ENCODE peak calls at places on chromosomes 16 and 17, in six cellular contexts. One of them, this sample, is unnamed.

GRCh38 chr17:19760781-19761180 is 12.7 kb upstream of the ALDH3A1 start:
- DNase-seq in uterus: no peak
- DNase-seq in sciatic nerve: no peak
- DNase-seq in H7: no peak
- DNase-seq in mesenchymal stem cell: no peak
- DNase-seq in neural crest cell: no peak
- DNase-seq in this sample: no peak

GRCh38 chr17:6041261-6041660 is 28.9 kb upstream of the WSCD1 start:
- DNase-seq in uterus: no peak
- DNase-seq in sciatic nerve: no peak
- DNase-seq in H7: no peak
- DNase-seq in mesenchymal stem cell: no peak
- DNase-seq in neural crest cell: no peak
- DNase-seq in this sample: no peak

GRCh38 chr16:50826797-50827316 is 85.0 kb downstream of the CYLD start:
- DNase-seq in uterus: no peak
- DNase-seq in sciatic nerve: no peak
- DNase-seq in H7: no peak
- DNase-seq in mesenchymal stem cell: no peak
- DNase-seq in neural crest cell: no peak
- DNase-seq in this sample: no peak

GRCh38 chr17:66214893-66215528 is 14.2 kb downstream of the APOH start:
- DNase-seq in uterus: no peak
- DNase-seq in sciatic nerve: no peak
- DNase-seq in H7: no peak
- DNase-seq in mesenchymal stem cell: no peak
- DNase-seq in neural crest cell: no peak
- DNase-seq in this sample: no peak

GRCh38 chr16:55370762-55371482 is 46.9 kb downstream of the IRX6 start:
- DNase-seq in uterus: no peak
- DNase-seq in sciatic nerve: peak; percentile 79
- DNase-seq in H7: peak; percentile 66
- DNase-seq in mesenchymal stem cell: no peak
- DNase-seq in neural crest cell: peak; percentile 58
- DNase-seq in this sample: peak; percentile 24

GRCh38 chr17:13182854-13183253 is 165.0 kb upstream of the ELAC2 start:
- DNase-seq in uterus: no peak
- DNase-seq in sciatic nerve: no peak
- DNase-seq in H7: peak; percentile 32
- DNase-seq in mesenchymal stem cell: no peak
- DNase-seq in neural crest cell: no peak
- DNase-seq in this sample: no peak

GRCh38 chr17:19366637-19366972 is 4.1 kb upstream of the B9D1 start:
- DNase-seq in uterus: no peak
- DNase-seq in sciatic nerve: no peak
- DNase-seq in H7: no peak
- DNase-seq in mesenchymal stem cell: no peak
- DNase-seq in neural crest cell: no peak
- DNase-seq in this sample: no peak

GRCh38 chr16:84717484-84717883 is 17.7 kb downstream of the USP10 start:
- DNase-seq in uterus: no peak
- DNase-seq in sciatic nerve: no peak
- DNase-seq in H7: no peak
- DNase-seq in mesenchymal stem cell: no peak
- DNase-seq in neural crest cell: no peak
- DNase-seq in this sample: no peak

GRCh38 chr17:55513885-55514590 is 2.8 kb upstream of the SMIM36 start:
- DNase-seq in uterus: peak; percentile 62
- DNase-seq in sciatic nerve: peak; percentile 83
- DNase-seq in H7: peak; percentile 37
- DNase-seq in mesenchymal stem cell: peak; percentile 74
- DNase-seq in neural crest cell: peak; percentile 82
- DNase-seq in this sample: peak; percentile 49

GRCh38 chr16:24116989-24117388 is 139.1 kb upstream of the CACNG3 start:
- DNase-seq in uterus: no peak
- DNase-seq in sciatic nerve: no peak
- DNase-seq in H7: no peak
- DNase-seq in mesenchymal stem cell: no peak
- DNase-seq in neural crest cell: no peak
- DNase-seq in this sample: no peak

GRCh38 chr17:7644768-7645167 is 6.0 kb upstream of the ATP1B2 start:
- DNase-seq in uterus: no peak
- DNase-seq in sciatic nerve: no peak
- DNase-seq in H7: peak; percentile 2
- DNase-seq in mesenchymal stem cell: no peak
- DNase-seq in neural crest cell: no peak
- DNase-seq in this sample: no peak

GRCh38 chr17:13561606-13562270 is 40.0 kb downstream of the HS3ST3A1 start:
- DNase-seq in uterus: peak; percentile 54
- DNase-seq in sciatic nerve: no peak
- DNase-seq in H7: no peak
- DNase-seq in mesenchymal stem cell: no peak
- DNase-seq in neural crest cell: no peak
- DNase-seq in this sample: no peak

GRCh38 chr17:57868007-57868774 is 18.3 kb upstream of the MRPS23 start:
- DNase-seq in uterus: peak; percentile 93
- DNase-seq in sciatic nerve: peak; percentile 85
- DNase-seq in H7: peak; percentile 94
- DNase-seq in mesenchymal stem cell: peak; percentile 90
- DNase-seq in neural crest cell: no peak
- DNase-seq in this sample: peak; percentile 94

GRCh38 chr16:7914738-7915137 is 582.1 kb downstream of the RBFOX1 start:
- DNase-seq in uterus: no peak
- DNase-seq in sciatic nerve: no peak
- DNase-seq in H7: no peak
- DNase-seq in mesenchymal stem cell: no peak
- DNase-seq in neural crest cell: no peak
- DNase-seq in this sample: no peak

GRCh38 chr17:45759761-45760160 is 24.4 kb upstream of the CRHR1 start:
- DNase-seq in uterus: no peak
- DNase-seq in sciatic nerve: no peak
- DNase-seq in H7: no peak
- DNase-seq in mesenchymal stem cell: no peak
- DNase-seq in neural crest cell: no peak
- DNase-seq in this sample: no peak

GRCh38 chr16:65200857-65201256 is 79.0 kb upstream of the CDH11 start:
- DNase-seq in uterus: no peak
- DNase-seq in sciatic nerve: no peak
- DNase-seq in H7: no peak
- DNase-seq in mesenchymal stem cell: peak; percentile 31
- DNase-seq in neural crest cell: no peak
- DNase-seq in this sample: peak; percentile 57

GRCh38 chr17:14790518-14790917 is 474.6 kb downstream of the PMP22 start:
- DNase-seq in uterus: no peak
- DNase-seq in sciatic nerve: no peak
- DNase-seq in H7: no peak
- DNase-seq in mesenchymal stem cell: peak; percentile 18
- DNase-seq in neural crest cell: no peak
- DNase-seq in this sample: peak; percentile 8

GRCh38 chr17:58331815-58332719 is 3.5 kb upstream of the TSPOAP1 start:
- DNase-seq in uterus: no peak
- DNase-seq in sciatic nerve: peak; percentile 79
- DNase-seq in H7: peak; percentile 50
- DNase-seq in mesenchymal stem cell: no peak
- DNase-seq in neural crest cell: no peak
- DNase-seq in this sample: no peak

GRCh38 chr16:56589141-56590039 is at the start of gene MT3:
- DNase-seq in uterus: no peak
- DNase-seq in sciatic nerve: peak; percentile 61
- DNase-seq in H7: peak; percentile 88
- DNase-seq in mesenchymal stem cell: no peak
- DNase-seq in neural crest cell: no peak
- DNase-seq in this sample: no peak

GRCh38 chr17:61150686-61151299 is 248.8 kb upstream of the TBX2 start:
- DNase-seq in uterus: no peak
- DNase-seq in sciatic nerve: no peak
- DNase-seq in H7: no peak
- DNase-seq in mesenchymal stem cell: peak; percentile 62
- DNase-seq in neural crest cell: no peak
- DNase-seq in this sample: no peak

GRCh38 chr16:67226295-67226803 is 581 bp upstream of the TMEM208 start:
- DNase-seq in uterus: no peak
- DNase-seq in sciatic nerve: no peak
- DNase-seq in H7: no peak
- DNase-seq in mesenchymal stem cell: no peak
- DNase-seq in neural crest cell: no peak
- DNase-seq in this sample: no peak

GRCh38 chr17:43468746-43469544 is 14.8 kb upstream of the DHX8 start:
- DNase-seq in uterus: no peak
- DNase-seq in sciatic nerve: no peak
- DNase-seq in H7: no peak
- DNase-seq in mesenchymal stem cell: peak; percentile 83
- DNase-seq in neural crest cell: no peak
- DNase-seq in this sample: peak; percentile 98

GRCh38 chr17:45101883-45102811 is 30.2 kb downstream of the PLCD3 start:
- DNase-seq in uterus: no peak
- DNase-seq in sciatic nerve: no peak
- DNase-seq in H7: no peak
- DNase-seq in mesenchymal stem cell: peak; percentile 32
- DNase-seq in neural crest cell: no peak
- DNase-seq in this sample: no peak

GRCh38 chr17:72514888-72515287 is 394.1 kb downstream of the SOX9 start:
- DNase-seq in uterus: no peak
- DNase-seq in sciatic nerve: no peak
- DNase-seq in H7: no peak
- DNase-seq in mesenchymal stem cell: no peak
- DNase-seq in neural crest cell: no peak
- DNase-seq in this sample: peak; percentile 36